ENCODE peak calls at places on chromosomes 4 and X, in eight cellular contexts. One of them, this sample, is unnamed.

GRCh38 chr4:156803056-156803455 is 168.5 kb downstream of the PDGFC start:
- DNase-seq in CD8-positive, alpha-beta T cell: no peak
- DNase-seq in sigmoid colon: no peak
- DNase-seq in tibial artery: no peak
- DNase-seq in testis: no peak
- DNase-seq in naive thymus-derived CD4-positive, alpha-beta T cell: no peak
- DNase-seq in endothelial cell of umbilical vein: no peak
- DNase-seq in brain microvascular endothelial cell: no peak
- DNase-seq in this sample: no peak

GRCh38 chr4:74527049-74527448 is 82.1 kb downstream of the AREG start:
- DNase-seq in CD8-positive, alpha-beta T cell: no peak
- DNase-seq in sigmoid colon: no peak
- DNase-seq in tibial artery: no peak
- DNase-seq in testis: no peak
- DNase-seq in naive thymus-derived CD4-positive, alpha-beta T cell: no peak
- DNase-seq in endothelial cell of umbilical vein: no peak
- DNase-seq in brain microvascular endothelial cell: no peak
- DNase-seq in this sample: no peak

GRCh38 chr4:104494822-104495559 is at the start of gene CXXC4:
- DNase-seq in CD8-positive, alpha-beta T cell: no peak
- DNase-seq in sigmoid colon: peak; percentile 90
- DNase-seq in tibial artery: peak; percentile 69
- DNase-seq in testis: peak; percentile 88
- DNase-seq in naive thymus-derived CD4-positive, alpha-beta T cell: no peak
- DNase-seq in endothelial cell of umbilical vein: peak; percentile 16
- DNase-seq in brain microvascular endothelial cell: peak; percentile 5
- DNase-seq in this sample: peak; percentile 48

GRCh38 chr4:53889335-53890084 is 174.9 kb downstream of the CHIC2 start:
- DNase-seq in CD8-positive, alpha-beta T cell: no peak
- DNase-seq in sigmoid colon: no peak
- DNase-seq in tibial artery: no peak
- DNase-seq in testis: no peak
- DNase-seq in naive thymus-derived CD4-positive, alpha-beta T cell: no peak
- DNase-seq in endothelial cell of umbilical vein: no peak
- DNase-seq in brain microvascular endothelial cell: no peak
- DNase-seq in this sample: no peak

GRCh38 chrX:20361081-20361889 is 94.6 kb upstream of the RPS6KA3 start:
- DNase-seq in CD8-positive, alpha-beta T cell: no peak
- DNase-seq in sigmoid colon: no peak
- DNase-seq in tibial artery: no peak
- DNase-seq in testis: no peak
- DNase-seq in naive thymus-derived CD4-positive, alpha-beta T cell: no peak
- DNase-seq in endothelial cell of umbilical vein: no peak
- DNase-seq in brain microvascular endothelial cell: peak; percentile 14
- DNase-seq in this sample: peak; percentile 45

GRCh38 chrX:119709630-119710029 is 16.7 kb upstream of the SEPTIN6 start:
- DNase-seq in CD8-positive, alpha-beta T cell: no peak
- DNase-seq in sigmoid colon: no peak
- DNase-seq in tibial artery: no peak
- DNase-seq in testis: no peak
- DNase-seq in naive thymus-derived CD4-positive, alpha-beta T cell: no peak
- DNase-seq in endothelial cell of umbilical vein: no peak
- DNase-seq in brain microvascular endothelial cell: no peak
- DNase-seq in this sample: no peak

GRCh38 chr4:85732124-85732523 is 257.2 kb downstream of the ARHGAP24 start:
- DNase-seq in CD8-positive, alpha-beta T cell: no peak
- DNase-seq in sigmoid colon: no peak
- DNase-seq in tibial artery: no peak
- DNase-seq in testis: no peak
- DNase-seq in naive thymus-derived CD4-positive, alpha-beta T cell: no peak
- DNase-seq in endothelial cell of umbilical vein: peak; percentile 27
- DNase-seq in brain microvascular endothelial cell: no peak
- DNase-seq in this sample: no peak

GRCh38 chrX:68284281-68284904 is 148.9 kb downstream of the OPHN1 start:
- DNase-seq in CD8-positive, alpha-beta T cell: no peak
- DNase-seq in sigmoid colon: no peak
- DNase-seq in tibial artery: no peak
- DNase-seq in testis: no peak
- DNase-seq in naive thymus-derived CD4-positive, alpha-beta T cell: no peak
- DNase-seq in endothelial cell of umbilical vein: no peak
- DNase-seq in brain microvascular endothelial cell: no peak
- DNase-seq in this sample: no peak

GRCh38 chr4:162239992-162240769 is 76.4 kb upstream of the FSTL5 start:
- DNase-seq in CD8-positive, alpha-beta T cell: no peak
- DNase-seq in sigmoid colon: no peak
- DNase-seq in tibial artery: no peak
- DNase-seq in testis: no peak
- DNase-seq in naive thymus-derived CD4-positive, alpha-beta T cell: no peak
- DNase-seq in endothelial cell of umbilical vein: no peak
- DNase-seq in brain microvascular endothelial cell: no peak
- DNase-seq in this sample: no peak

GRCh38 chr4:7785017-7785416 is 154.6 kb downstream of the AFAP1 start:
- DNase-seq in CD8-positive, alpha-beta T cell: no peak
- DNase-seq in sigmoid colon: peak; percentile 60
- DNase-seq in tibial artery: peak; percentile 46
- DNase-seq in testis: no peak
- DNase-seq in naive thymus-derived CD4-positive, alpha-beta T cell: no peak
- DNase-seq in endothelial cell of umbilical vein: peak; percentile 67
- DNase-seq in brain microvascular endothelial cell: peak; percentile 45
- DNase-seq in this sample: no peak

GRCh38 chrX:131802836-131803626 is 220.1 kb upstream of the STK26 start:
- DNase-seq in CD8-positive, alpha-beta T cell: no peak
- DNase-seq in sigmoid colon: peak; percentile 88
- DNase-seq in tibial artery: no peak
- DNase-seq in testis: peak; percentile 43
- DNase-seq in naive thymus-derived CD4-positive, alpha-beta T cell: peak; percentile 5
- DNase-seq in endothelial cell of umbilical vein: peak; percentile 1
- DNase-seq in brain microvascular endothelial cell: no peak
- DNase-seq in this sample: peak; percentile 78

GRCh38 chrX:20432048-20432447 is 165.3 kb upstream of the RPS6KA3 start:
- DNase-seq in CD8-positive, alpha-beta T cell: no peak
- DNase-seq in sigmoid colon: no peak
- DNase-seq in tibial artery: no peak
- DNase-seq in testis: no peak
- DNase-seq in naive thymus-derived CD4-positive, alpha-beta T cell: no peak
- DNase-seq in endothelial cell of umbilical vein: no peak
- DNase-seq in brain microvascular endothelial cell: peak; percentile 31
- DNase-seq in this sample: no peak

GRCh38 chrX:96433409-96434122 is 251.1 kb upstream of the DIAPH2 start:
- DNase-seq in CD8-positive, alpha-beta T cell: no peak
- DNase-seq in sigmoid colon: no peak
- DNase-seq in tibial artery: no peak
- DNase-seq in testis: no peak
- DNase-seq in naive thymus-derived CD4-positive, alpha-beta T cell: no peak
- DNase-seq in endothelial cell of umbilical vein: no peak
- DNase-seq in brain microvascular endothelial cell: no peak
- DNase-seq in this sample: no peak

GRCh38 chr4:140935259-140935658 is 179.1 kb upstream of the TBC1D9 start:
- DNase-seq in CD8-positive, alpha-beta T cell: no peak
- DNase-seq in sigmoid colon: peak; percentile 84
- DNase-seq in tibial artery: no peak
- DNase-seq in testis: peak; percentile 54
- DNase-seq in naive thymus-derived CD4-positive, alpha-beta T cell: no peak
- DNase-seq in endothelial cell of umbilical vein: no peak
- DNase-seq in brain microvascular endothelial cell: no peak
- DNase-seq in this sample: no peak

GRCh38 chr4:84389406-84389805 is 109.7 kb downstream of the NKX6-1 start:
- DNase-seq in CD8-positive, alpha-beta T cell: no peak
- DNase-seq in sigmoid colon: no peak
- DNase-seq in tibial artery: no peak
- DNase-seq in testis: no peak
- DNase-seq in naive thymus-derived CD4-positive, alpha-beta T cell: no peak
- DNase-seq in endothelial cell of umbilical vein: no peak
- DNase-seq in brain microvascular endothelial cell: peak; percentile 40
- DNase-seq in this sample: no peak

GRCh38 chr4:123350191-123350544 is 46.4 kb upstream of the SPRY1 start:
- DNase-seq in CD8-positive, alpha-beta T cell: no peak
- DNase-seq in sigmoid colon: no peak
- DNase-seq in tibial artery: no peak
- DNase-seq in testis: peak; percentile 38
- DNase-seq in naive thymus-derived CD4-positive, alpha-beta T cell: no peak
- DNase-seq in endothelial cell of umbilical vein: peak; percentile 36
- DNase-seq in brain microvascular endothelial cell: no peak
- DNase-seq in this sample: no peak

GRCh38 chr4:26542996-26543395 is 40.9 kb upstream of the TBC1D19 start:
- DNase-seq in CD8-positive, alpha-beta T cell: no peak
- DNase-seq in sigmoid colon: no peak
- DNase-seq in tibial artery: no peak
- DNase-seq in testis: no peak
- DNase-seq in naive thymus-derived CD4-positive, alpha-beta T cell: no peak
- DNase-seq in endothelial cell of umbilical vein: peak; percentile 39
- DNase-seq in brain microvascular endothelial cell: no peak
- DNase-seq in this sample: no peak

GRCh38 chr4:107757860-107758476 is 37.9 kb upstream of the PAPSS1 start:
- DNase-seq in CD8-positive, alpha-beta T cell: no peak
- DNase-seq in sigmoid colon: no peak
- DNase-seq in tibial artery: no peak
- DNase-seq in testis: no peak
- DNase-seq in naive thymus-derived CD4-positive, alpha-beta T cell: no peak
- DNase-seq in endothelial cell of umbilical vein: peak; percentile 36
- DNase-seq in brain microvascular endothelial cell: no peak
- DNase-seq in this sample: no peak

GRCh38 chrX:80578518-80579105 is 158.4 kb downstream of the TENT5D start:
- DNase-seq in CD8-positive, alpha-beta T cell: no peak
- DNase-seq in sigmoid colon: no peak
- DNase-seq in tibial artery: no peak
- DNase-seq in testis: no peak
- DNase-seq in naive thymus-derived CD4-positive, alpha-beta T cell: no peak
- DNase-seq in endothelial cell of umbilical vein: peak; percentile 1
- DNase-seq in brain microvascular endothelial cell: no peak
- DNase-seq in this sample: no peak

GRCh38 chrX:119622356-119623232 is 16.4 kb upstream of the NKRF start:
- DNase-seq in CD8-positive, alpha-beta T cell: no peak
- DNase-seq in sigmoid colon: peak; percentile 71
- DNase-seq in tibial artery: no peak
- DNase-seq in testis: peak; percentile 15
- DNase-seq in naive thymus-derived CD4-positive, alpha-beta T cell: no peak
- DNase-seq in endothelial cell of umbilical vein: peak; percentile 93
- DNase-seq in brain microvascular endothelial cell: peak; percentile 50
- DNase-seq in this sample: no peak

DNA sequence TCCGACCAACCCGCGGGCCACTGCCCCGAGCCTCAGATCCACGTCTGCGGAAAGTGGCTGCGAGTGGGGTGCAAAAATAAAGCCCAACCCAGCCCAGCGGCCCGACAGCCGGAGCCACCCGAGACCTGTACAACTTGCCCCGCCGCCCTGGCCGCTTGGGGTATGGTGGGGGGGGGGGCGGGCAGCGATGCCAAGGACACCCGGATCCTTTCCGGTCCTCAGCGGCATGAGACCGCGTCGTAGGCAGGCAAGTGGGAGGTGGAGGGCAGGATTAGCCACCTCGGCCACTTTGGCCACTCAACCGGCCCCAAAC is 1.6 kb downstream of the SLITRK4 start:
- DNase-seq in CD8-positive, alpha-beta T cell: no peak
- DNase-seq in sigmoid colon: no peak
- DNase-seq in tibial artery: no peak
- DNase-seq in testis: peak; percentile 11
- DNase-seq in naive thymus-derived CD4-positive, alpha-beta T cell: no peak
- DNase-seq in endothelial cell of umbilical vein: no peak
- DNase-seq in brain microvascular endothelial cell: no peak
- DNase-seq in this sample: no peak
- H3K27ac ChIP-seq in CD8-positive, alpha-beta T cell: no peak overlapping the region
- H3K27ac ChIP-seq in sigmoid colon: no peak overlapping the region
- H3K27ac ChIP-seq in tibial artery: no peak overlapping the region
- H3K27ac ChIP-seq in testis: no peak overlapping the region
- H3K27ac ChIP-seq in naive thymus-derived CD4-positive, alpha-beta T cell: no peak overlapping the region
- H3K27ac ChIP-seq in endothelial cell of umbilical vein: no peak overlapping the region
- H3K27ac ChIP-seq in brain microvascular endothelial cell: no peak overlapping the region
- H3K27ac ChIP-seq in this sample: no peak overlapping the region

GRCh38 chr4:125833-126232 is 1.5 kb downstream of the ZNF718 start:
- DNase-seq in CD8-positive, alpha-beta T cell: no peak
- DNase-seq in sigmoid colon: no peak
- DNase-seq in tibial artery: no peak
- DNase-seq in testis: peak; percentile 55
- DNase-seq in naive thymus-derived CD4-positive, alpha-beta T cell: no peak
- DNase-seq in endothelial cell of umbilical vein: no peak
- DNase-seq in brain microvascular endothelial cell: no peak
- DNase-seq in this sample: no peak
- H3K36me3 ChIP-seq in CD8-positive, alpha-beta T cell: peaks cover 12% of the 10 kb centered on the region
- H3K36me3 ChIP-seq in sigmoid colon: peaks cover 32% of the 10 kb centered on the region
- H3K36me3 ChIP-seq in tibial artery: no peaks in the 10 kb centered on the region
- H3K36me3 ChIP-seq in testis: no peaks in the 10 kb centered on the region
- H3K36me3 ChIP-seq in naive thymus-derived CD4-positive, alpha-beta T cell: peaks cover 6% of the 10 kb centered on the region
- H3K36me3 ChIP-seq in endothelial cell of umbilical vein: no peaks in the 10 kb centered on the region
- H3K36me3 ChIP-seq in brain microvascular endothelial cell: no peaks in the 10 kb centered on the region
- H3K36me3 ChIP-seq in this sample: no peaks in the 10 kb centered on the region

GRCh38 chr4:186030795-186031194 is 38.2 kb upstream of the TLR3 start:
- DNase-seq in CD8-positive, alpha-beta T cell: no peak
- DNase-seq in sigmoid colon: no peak
- DNase-seq in tibial artery: no peak
- DNase-seq in testis: no peak
- DNase-seq in naive thymus-derived CD4-positive, alpha-beta T cell: no peak
- DNase-seq in endothelial cell of umbilical vein: no peak
- DNase-seq in brain microvascular endothelial cell: no peak
- DNase-seq in this sample: no peak
- H3K27ac ChIP-seq in CD8-positive, alpha-beta T cell: no peak overlapping the region
- H3K27ac ChIP-seq in sigmoid colon: peak overlapping the region; percentile 90
- H3K27ac ChIP-seq in tibial artery: peak overlapping the region; percentile 83
- H3K27ac ChIP-seq in testis: no peak overlapping the region
- H3K27ac ChIP-seq in naive thymus-derived CD4-positive, alpha-beta T cell: no peak overlapping the region
- H3K27ac ChIP-seq in endothelial cell of umbilical vein: no peak overlapping the region
- H3K27ac ChIP-seq in brain microvascular endothelial cell: peak overlapping the region; percentile 71
- H3K27ac ChIP-seq in this sample: peak overlapping the region; percentile 81

GRCh38 chr4:3221996-3222395 is 27.0 kb upstream of the MSANTD1 start:
- DNase-seq in CD8-positive, alpha-beta T cell: no peak
- DNase-seq in sigmoid colon: no peak
- DNase-seq in tibial artery: peak; percentile 35
- DNase-seq in testis: no peak
- DNase-seq in naive thymus-derived CD4-positive, alpha-beta T cell: no peak
- DNase-seq in endothelial cell of umbilical vein: no peak
- DNase-seq in brain microvascular endothelial cell: no peak
- DNase-seq in this sample: no peak

GRCh38 chr4:3224971-3225850 is 23.7 kb upstream of the MSANTD1 start:
- DNase-seq in CD8-positive, alpha-beta T cell: no peak
- DNase-seq in sigmoid colon: peak; percentile 65
- DNase-seq in tibial artery: peak; percentile 56
- DNase-seq in testis: no peak
- DNase-seq in naive thymus-derived CD4-positive, alpha-beta T cell: no peak
- DNase-seq in endothelial cell of umbilical vein: no peak
- DNase-seq in brain microvascular endothelial cell: no peak
- DNase-seq in this sample: no peak

GRCh38 chr4:3223346-3223745 is 25.6 kb upstream of the MSANTD1 start:
- DNase-seq in CD8-positive, alpha-beta T cell: no peak
- DNase-seq in sigmoid colon: peak; percentile 17
- DNase-seq in tibial artery: peak; percentile 46
- DNase-seq in testis: no peak
- DNase-seq in naive thymus-derived CD4-positive, alpha-beta T cell: no peak
- DNase-seq in endothelial cell of umbilical vein: no peak
- DNase-seq in brain microvascular endothelial cell: no peak
- DNase-seq in this sample: no peak

GRCh38 chr4:3225946-3226345 is 23.0 kb upstream of the MSANTD1 start:
- DNase-seq in CD8-positive, alpha-beta T cell: no peak
- DNase-seq in sigmoid colon: peak; percentile 58
- DNase-seq in tibial artery: peak; percentile 54
- DNase-seq in testis: peak; percentile 40
- DNase-seq in naive thymus-derived CD4-positive, alpha-beta T cell: no peak
- DNase-seq in endothelial cell of umbilical vein: no peak
- DNase-seq in brain microvascular endothelial cell: no peak
- DNase-seq in this sample: no peak

GRCh38 chr4:3223986-3224748 is 24.8 kb upstream of the MSANTD1 start:
- DNase-seq in CD8-positive, alpha-beta T cell: no peak
- DNase-seq in sigmoid colon: peak; percentile 25
- DNase-seq in tibial artery: peak; percentile 39
- DNase-seq in testis: no peak
- DNase-seq in naive thymus-derived CD4-positive, alpha-beta T cell: no peak
- DNase-seq in endothelial cell of umbilical vein: no peak
- DNase-seq in brain microvascular endothelial cell: no peak
- DNase-seq in this sample: no peak
- H3K36me3 ChIP-seq in CD8-positive, alpha-beta T cell: peaks cover 47% of the 10 kb centered on the region
- H3K36me3 ChIP-seq in sigmoid colon: peaks cover 48% of the 10 kb centered on the region
- H3K36me3 ChIP-seq in tibial artery: peaks cover 91% of the 10 kb centered on the region
- H3K36me3 ChIP-seq in testis: no peaks in the 10 kb centered on the region
- H3K36me3 ChIP-seq in naive thymus-derived CD4-positive, alpha-beta T cell: peaks cover 14% of the 10 kb centered on the region
- H3K36me3 ChIP-seq in endothelial cell of umbilical vein: peaks cover 50% of the 10 kb centered on the region
- H3K36me3 ChIP-seq in brain microvascular endothelial cell: peaks cover 64% of the 10 kb centered on the region
- H3K36me3 ChIP-seq in this sample: peaks cover 62% of the 10 kb centered on the region

This sample was measured in lung.